ENCODE peak calls at places on chromosomes 1 and 21, in four cellular contexts. One of them, this sample, is unnamed.

GRCh38 chr1:112298558-112298957 is 97.5 kb upstream of the CTTNBP2NL start:
- DNase-seq in H9: peak; percentile 71
- DNase-seq in IMR-90: peak; percentile 42
- DNase-seq in neuronal stem cell: peak; percentile 26
- DNase-seq in this sample: peak; percentile 48

GRCh38 chr1:225851810-225852209 is 30.4 kb downstream of the TMEM63A start:
- DNase-seq in IMR-90: no peak
- DNase-seq in neuronal stem cell: no peak
- DNase-seq in H9: no peak
- DNase-seq in this sample: no peak

GRCh38 chr1:176976236-176976635 is 188.3 kb downstream of the ASTN1 start:
- DNase-seq in neuronal stem cell: no peak
- DNase-seq in H9: no peak
- DNase-seq in IMR-90: no peak
- DNase-seq in this sample: no peak

GRCh38 chr1:145747398-145748247 is 28.3 kb downstream of the CD160 start:
- DNase-seq in IMR-90: no peak
- DNase-seq in neuronal stem cell: no peak
- DNase-seq in H9: no peak
- DNase-seq in this sample: no peak

GRCh38 chr1:53680868-53681267 is 58.1 kb downstream of the GLIS1 start:
- DNase-seq in neuronal stem cell: no peak
- DNase-seq in H9: no peak
- DNase-seq in IMR-90: no peak
- DNase-seq in this sample: no peak

GRCh38 chr1:108327534-108328462 is 83.9 kb upstream of the NBPF4 start:
- DNase-seq in IMR-90: no peak
- DNase-seq in H9: peak; percentile 71
- DNase-seq in neuronal stem cell: no peak
- DNase-seq in this sample: no peak

GRCh38 chr1:151013518-151013917 is 5.3 kb downstream of the PRUNE1 start:
- DNase-seq in neuronal stem cell: no peak
- DNase-seq in H9: no peak
- DNase-seq in IMR-90: peak; percentile 63
- DNase-seq in this sample: peak; percentile 89

GRCh38 chr1:23593556-23594148 is 34.4 kb upstream of the ID3 start:
- DNase-seq in H9: peak; percentile 79
- DNase-seq in neuronal stem cell: no peak
- DNase-seq in IMR-90: peak; percentile 59
- DNase-seq in this sample: no peak

GRCh38 chr1:60972841-60973364 is 109.5 kb upstream of the NFIA start:
- DNase-seq in H9: no peak
- DNase-seq in neuronal stem cell: no peak
- DNase-seq in IMR-90: peak; percentile 76
- DNase-seq in this sample: peak; percentile 40

GRCh38 chr1:44835738-44836675 is 7.0 kb downstream of the PTCH2 start:
- DNase-seq in H9: peak; percentile 91
- DNase-seq in IMR-90: peak; percentile 84
- DNase-seq in neuronal stem cell: peak; percentile 73
- DNase-seq in this sample: peak; percentile 79

GRCh38 chr1:69702085-69702484 is 134.4 kb downstream of the LRRC7 start:
- DNase-seq in IMR-90: no peak
- DNase-seq in neuronal stem cell: no peak
- DNase-seq in H9: no peak
- DNase-seq in this sample: no peak

GRCh38 chr1:8427986-8428385 is 110.1 kb downstream of the SLC45A1 start:
- DNase-seq in IMR-90: no peak
- DNase-seq in neuronal stem cell: no peak
- DNase-seq in H9: no peak
- DNase-seq in this sample: no peak

GRCh38 chr1:68938051-68938450 is 441.2 kb upstream of the DEPDC1 start:
- DNase-seq in IMR-90: no peak
- DNase-seq in neuronal stem cell: no peak
- DNase-seq in H9: no peak
- DNase-seq in this sample: no peak

GRCh38 chr21:37435120-37435519 is 68.5 kb downstream of the DYRK1A start:
- DNase-seq in H9: peak; percentile 79
- DNase-seq in IMR-90: peak; percentile 80
- DNase-seq in neuronal stem cell: peak; percentile 87
- DNase-seq in this sample: peak; percentile 94

GRCh38 chr1:151991663-151992344 is 1.9 kb downstream of the S100A10 start:
- DNase-seq in neuronal stem cell: no peak
- DNase-seq in IMR-90: no peak
- DNase-seq in H9: no peak
- DNase-seq in this sample: peak; percentile 35

GRCh38 chr1:77950873-77951272 is 28.0 kb downstream of the FUBP1 start:
- DNase-seq in IMR-90: no peak
- DNase-seq in H9: no peak
- DNase-seq in neuronal stem cell: no peak
- DNase-seq in this sample: no peak

GRCh38 chr1:109790735-109791494 is 27.2 kb upstream of the EPS8L3 start:
- DNase-seq in H9: peak; percentile 74
- DNase-seq in IMR-90: peak; percentile 41
- DNase-seq in neuronal stem cell: no peak
- DNase-seq in this sample: peak; percentile 89

GRCh38 chr21:35050348-35051286 is 1.5 kb upstream of the RUNX1 start:
- DNase-seq in IMR-90: peak; percentile 70
- DNase-seq in H9: no peak
- DNase-seq in neuronal stem cell: no peak
- DNase-seq in this sample: peak; percentile 29

GRCh38 chr1:175774921-175775320 is 31.5 kb upstream of the TNR start:
- DNase-seq in H9: peak; percentile 50
- DNase-seq in IMR-90: no peak
- DNase-seq in neuronal stem cell: no peak
- DNase-seq in this sample: no peak

GRCh38 chr1:6517435-6517851 is 26.0 kb upstream of the PLEKHG5 start:
- DNase-seq in neuronal stem cell: no peak
- DNase-seq in H9: no peak
- DNase-seq in IMR-90: peak; percentile 38
- DNase-seq in this sample: no peak

GRCh38 chr1:242784074-242784473 is 259.6 kb upstream of the PLD5 start:
- DNase-seq in H9: no peak
- DNase-seq in neuronal stem cell: peak; percentile 14
- DNase-seq in IMR-90: no peak
- DNase-seq in this sample: no peak

GRCh38 chr1:54854376-54855020 is 32.5 kb downstream of the DHCR24 start:
- DNase-seq in neuronal stem cell: no peak
- DNase-seq in IMR-90: peak; percentile 36
- DNase-seq in H9: no peak
- DNase-seq in this sample: no peak

GRCh38 chr1:10530756-10531155 is 56.0 kb downstream of the PEX14 start:
- DNase-seq in IMR-90: peak; percentile 79
- DNase-seq in neuronal stem cell: no peak
- DNase-seq in H9: no peak
- DNase-seq in this sample: peak; percentile 85

GRCh38 chr1:10597492-10597891 is 122.7 kb downstream of the PEX14 start:
- DNase-seq in H9: no peak
- DNase-seq in IMR-90: no peak
- DNase-seq in neuronal stem cell: no peak
- DNase-seq in this sample: no peak

GRCh38 chr1:168709896-168710305 is 19.1 kb downstream of the DPT start:
- DNase-seq in neuronal stem cell: no peak
- DNase-seq in H9: no peak
- DNase-seq in IMR-90: no peak
- DNase-seq in this sample: peak; percentile 88

GRCh38 chr1:41887365-41887764 is 31.4 kb downstream of the HIVEP3 start:
- DNase-seq in neuronal stem cell: no peak
- DNase-seq in H9: no peak
- DNase-seq in IMR-90: no peak
- DNase-seq in this sample: no peak

GRCh38 chr1:37922767-37923550 is 23.9 kb downstream of the INPP5B start:
- DNase-seq in IMR-90: no peak
- DNase-seq in H9: no peak
- DNase-seq in neuronal stem cell: no peak
- DNase-seq in this sample: no peak

GRCh38 chr1:111842411-111842810 is 86.7 kb downstream of the DDX20 start:
- DNase-seq in H9: no peak
- DNase-seq in IMR-90: no peak
- DNase-seq in neuronal stem cell: no peak
- DNase-seq in this sample: no peak

GRCh38 chr1:67264152-67264551 is 43.5 kb upstream of the IL12RB2 start:
- DNase-seq in neuronal stem cell: no peak
- DNase-seq in IMR-90: no peak
- DNase-seq in H9: no peak
- DNase-seq in this sample: no peak

GRCh38 chr1:112904831-112905227 is 51.2 kb downstream of the SLC16A1 start:
- DNase-seq in neuronal stem cell: no peak
- DNase-seq in IMR-90: no peak
- DNase-seq in H9: no peak
- DNase-seq in this sample: no peak

GRCh38 chr1:14946567-14947285 is 206.8 kb upstream of the TMEM51 start:
- DNase-seq in neuronal stem cell: no peak
- DNase-seq in IMR-90: peak; percentile 86
- DNase-seq in H9: no peak
- DNase-seq in this sample: peak; percentile 84

GRCh38 chr1:201539561-201540404 is 856 bp downstream of the NAV1 start:
- DNase-seq in neuronal stem cell: no peak
- DNase-seq in IMR-90: peak; percentile 84
- DNase-seq in H9: peak; percentile 57
- DNase-seq in this sample: peak; percentile 84

GRCh38 chr1:207933205-207933800 is 22.4 kb upstream of the CD34 start:
- DNase-seq in IMR-90: no peak
- DNase-seq in H9: no peak
- DNase-seq in neuronal stem cell: no peak
- DNase-seq in this sample: no peak

GRCh38 chr1:247324204-247324787 is 7.4 kb downstream of the ZNF496 start:
- DNase-seq in IMR-90: no peak
- DNase-seq in neuronal stem cell: no peak
- DNase-seq in H9: no peak
- DNase-seq in this sample: no peak

GRCh38 chr1:101846820-101847219 is 149.9 kb downstream of the OLFM3 start:
- DNase-seq in neuronal stem cell: peak; percentile 21
- DNase-seq in IMR-90: no peak
- DNase-seq in H9: peak; percentile 48
- DNase-seq in this sample: no peak
- H2BK120ac ChIP-seq in neuronal stem cell: no peak overlapping the region
- H2BK120ac ChIP-seq in IMR-90: no peak overlapping the region
- H2BK120ac ChIP-seq in H9: no peak overlapping the region
- H2BK120ac ChIP-seq in this sample: no peak overlapping the region

DNA sequence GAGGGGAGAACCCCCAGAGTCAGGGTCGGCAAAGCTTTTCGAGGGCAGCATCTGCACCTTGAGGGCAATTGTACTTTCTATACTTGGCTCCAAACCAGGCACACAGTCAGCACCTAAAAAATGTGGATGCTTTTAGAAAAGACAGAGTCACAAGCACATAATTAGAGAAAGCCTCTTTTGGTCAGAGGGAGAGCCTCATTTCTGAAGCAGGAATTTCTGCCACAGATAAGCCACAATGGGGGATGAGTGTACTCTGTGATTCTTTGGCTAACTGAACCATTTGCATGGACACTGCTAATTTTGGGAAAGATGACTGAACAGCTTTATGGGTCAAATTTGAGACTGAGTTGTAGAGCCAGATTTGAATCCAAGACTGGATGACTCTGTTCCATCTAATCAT is 635.7 kb downstream of the KIF26B start:
- DNase-seq in neuronal stem cell: no peak
- DNase-seq in H9: no peak
- DNase-seq in IMR-90: peak; percentile 52
- DNase-seq in this sample: no peak
- H2BK120ac ChIP-seq in neuronal stem cell: no peak overlapping the region
- H2BK120ac ChIP-seq in H9: no peak overlapping the region
- H2BK120ac ChIP-seq in IMR-90: peak overlapping the region; percentile 65
- H2BK120ac ChIP-seq in this sample: no peak overlapping the region

GRCh38 chr1:149849947-149850360 is 49.4 kb upstream of the BOLA1 start:
- DNase-seq in neuronal stem cell: no peak
- DNase-seq in H9: no peak
- DNase-seq in IMR-90: no peak
- DNase-seq in this sample: peak; percentile 20
- H2BK120ac ChIP-seq in neuronal stem cell: no peak overlapping the region
- H2BK120ac ChIP-seq in H9: no peak overlapping the region
- H2BK120ac ChIP-seq in IMR-90: peak overlapping the region; percentile 16
- H2BK120ac ChIP-seq in this sample: no peak overlapping the region

GRCh38 chr1:58546520-58547308 is at the start of gene OMA1:
- DNase-seq in neuronal stem cell: peak; percentile 95
- DNase-seq in H9: peak; percentile 99
- DNase-seq in IMR-90: peak; percentile 98
- DNase-seq in this sample: peak; percentile 97
- H2BK120ac ChIP-seq in neuronal stem cell: no peak within 1 kb of the TSS
- H2BK120ac ChIP-seq in H9: no peak within 1 kb of the TSS
- H2BK120ac ChIP-seq in IMR-90: peak within 1 kb of the TSS; percentile 56
- H2BK120ac ChIP-seq in this sample: peak within 1 kb of the TSS; percentile 94

GRCh38 chr21:44955141-44955802 is 15.4 kb downstream of the SLX9 start:
- DNase-seq in H9: no peak
- DNase-seq in IMR-90: peak; percentile 45
- DNase-seq in neuronal stem cell: no peak
- DNase-seq in this sample: peak; percentile 65
- H2BK120ac ChIP-seq in H9: no peak overlapping the region
- H2BK120ac ChIP-seq in IMR-90: peak overlapping the region; percentile 32
- H2BK120ac ChIP-seq in neuronal stem cell: no peak overlapping the region
- H2BK120ac ChIP-seq in this sample: no peak overlapping the region

GRCh38 chr1:183218981-183219621 is 33.0 kb downstream of the LAMC2 start:
- DNase-seq in H9: peak; percentile 43
- DNase-seq in IMR-90: no peak
- DNase-seq in neuronal stem cell: no peak
- DNase-seq in this sample: peak; percentile 7
- H2BK120ac ChIP-seq in H9: no peak overlapping the region
- H2BK120ac ChIP-seq in IMR-90: no peak overlapping the region
- H2BK120ac ChIP-seq in neuronal stem cell: no peak overlapping the region
- H2BK120ac ChIP-seq in this sample: no peak overlapping the region

This sample was measured in mesenchymal stem cell.